ENCODE peak calls at places on chromosome 2, in four cellular contexts. One of them, this sample, is unnamed.

GRCh38 chr2:239152239-239152915 is 248.4 kb downstream of the HDAC4 start:
- DNase-seq in heart left ventricle: no peak
- DNase-seq in A549: no peak
- DNase-seq in suprapubic skin: peak
- DNase-seq in this sample: no peak

GRCh38 chr2:2832657-2833056 is 501.6 kb upstream of the MYT1L start:
- DNase-seq in A549: no peak
- DNase-seq in heart left ventricle: no peak
- DNase-seq in suprapubic skin: no peak
- DNase-seq in this sample: no peak

GRCh38 chr2:156229724-156230362 is 102.7 kb downstream of the NR4A2 start:
- DNase-seq in suprapubic skin: no peak
- DNase-seq in A549: no peak
- DNase-seq in heart left ventricle: no peak
- DNase-seq in this sample: no peak

GRCh38 chr2:218282173-218282991 is 9.9 kb downstream of the TMBIM1 start:
- DNase-seq in heart left ventricle: no peak
- DNase-seq in suprapubic skin: no peak
- DNase-seq in A549: no peak
- DNase-seq in this sample: peak

GRCh38 chr2:132651115-132652099 is 18.6 kb downstream of the LYPD1 start:
- DNase-seq in A549: peak
- DNase-seq in heart left ventricle: no peak
- DNase-seq in suprapubic skin: no peak
- DNase-seq in this sample: peak

GRCh38 chr2:3470856-3471737 is 48.2 kb downstream of the ADI1 start:
- DNase-seq in heart left ventricle: no peak
- DNase-seq in A549: no peak
- DNase-seq in suprapubic skin: no peak
- DNase-seq in this sample: no peak

GRCh38 chr2:207926133-207927076 is 98.9 kb downstream of the PLEKHM3 start:
- DNase-seq in suprapubic skin: no peak
- DNase-seq in heart left ventricle: no peak
- DNase-seq in A549: no peak
- DNase-seq in this sample: peak

GRCh38 chr2:106018141-106018540 is 176.0 kb downstream of the UXS1 start:
- DNase-seq in suprapubic skin: no peak
- DNase-seq in A549: no peak
- DNase-seq in heart left ventricle: no peak
- DNase-seq in this sample: no peak

GRCh38 chr2:137237055-137237454 is 471.7 kb downstream of the THSD7B start:
- DNase-seq in suprapubic skin: no peak
- DNase-seq in A549: no peak
- DNase-seq in heart left ventricle: no peak
- DNase-seq in this sample: no peak

GRCh38 chr2:99877963-99878362 is 264.4 kb downstream of the AFF3 start:
- DNase-seq in A549: no peak
- DNase-seq in suprapubic skin: no peak
- DNase-seq in heart left ventricle: no peak
- DNase-seq in this sample: no peak

GRCh38 chr2:120919771-120920437 is 184.2 kb downstream of the GLI2 start:
- DNase-seq in A549: no peak
- DNase-seq in suprapubic skin: no peak
- DNase-seq in heart left ventricle: peak
- DNase-seq in this sample: peak

GRCh38 chr2:145085616-145086015 is 565.7 kb upstream of the ZEB2 start:
- DNase-seq in A549: no peak
- DNase-seq in heart left ventricle: no peak
- DNase-seq in suprapubic skin: no peak
- DNase-seq in this sample: no peak

GRCh38 chr2:24971300-24971549 is 530 bp downstream of the DNAJC27 start:
- DNase-seq in A549: no peak
- DNase-seq in suprapubic skin: no peak
- DNase-seq in heart left ventricle: no peak
- DNase-seq in this sample: peak

GRCh38 chr2:51516667-51517066 is 484.7 kb upstream of the NRXN1 start:
- DNase-seq in heart left ventricle: no peak
- DNase-seq in A549: no peak
- DNase-seq in suprapubic skin: no peak
- DNase-seq in this sample: no peak

GRCh38 chr2:95380280-95380679 is 22.2 kb upstream of the FAHD2A start:
- DNase-seq in heart left ventricle: no peak
- DNase-seq in A549: no peak
- DNase-seq in suprapubic skin: peak
- DNase-seq in this sample: no peak

GRCh38 chr2:20091305-20091991 is 40.0 kb upstream of the LAPTM4A start:
- DNase-seq in A549: peak
- DNase-seq in suprapubic skin: no peak
- DNase-seq in heart left ventricle: peak
- DNase-seq in this sample: peak

GRCh38 chr2:108965540-108966299 is 23.3 kb downstream of the EDAR start:
- DNase-seq in heart left ventricle: no peak
- DNase-seq in A549: no peak
- DNase-seq in suprapubic skin: no peak
- DNase-seq in this sample: no peak

GRCh38 chr2:241379481-241380480 is 23.7 kb downstream of the FARP2 start:
- DNase-seq in A549: no peak
- DNase-seq in suprapubic skin: no peak
- DNase-seq in heart left ventricle: no peak
- DNase-seq in this sample: no peak

GRCh38 chr2:165573534-165574461 is 104.3 kb downstream of the CSRNP3 start:
- DNase-seq in heart left ventricle: peak
- DNase-seq in A549: peak
- DNase-seq in suprapubic skin: no peak
- DNase-seq in this sample: peak

GRCh38 chr2:231115651-231116050 is 9.2 kb downstream of the HTR2B start:
- DNase-seq in A549: no peak
- DNase-seq in heart left ventricle: no peak
- DNase-seq in suprapubic skin: no peak
- DNase-seq in this sample: no peak

GRCh38 chr2:67872481-67872880 is 190.3 kb downstream of the C1D start:
- DNase-seq in A549: no peak
- DNase-seq in suprapubic skin: no peak
- DNase-seq in heart left ventricle: no peak
- DNase-seq in this sample: peak

GRCh38 chr2:224063308-224063648 is 24.2 kb upstream of the SERPINE2 start:
- DNase-seq in heart left ventricle: no peak
- DNase-seq in A549: no peak
- DNase-seq in suprapubic skin: no peak
- DNase-seq in this sample: no peak

GRCh38 chr2:149259136-149259535 is 71.3 kb upstream of the LYPD6 start:
- DNase-seq in heart left ventricle: no peak
- DNase-seq in A549: no peak
- DNase-seq in suprapubic skin: no peak
- DNase-seq in this sample: no peak

GRCh38 chr2:109062558-109063325 is 66.3 kb upstream of the SH3RF3 start:
- DNase-seq in A549: no peak
- DNase-seq in suprapubic skin: peak
- DNase-seq in heart left ventricle: no peak
- DNase-seq in this sample: no peak

GRCh38 chr2:162710282-162710891 is 128.2 kb downstream of the KCNH7 start:
- DNase-seq in suprapubic skin: no peak
- DNase-seq in A549: peak
- DNase-seq in heart left ventricle: no peak
- DNase-seq in this sample: peak

GRCh38 chr2:33417093-33417492 is 59.4 kb upstream of the RASGRP3 start:
- DNase-seq in A549: peak
- DNase-seq in heart left ventricle: peak
- DNase-seq in suprapubic skin: no peak
- DNase-seq in this sample: no peak

GRCh38 chr2:133240505-133241230 is 327.6 kb downstream of the NCKAP5 start:
- DNase-seq in suprapubic skin: no peak
- DNase-seq in A549: no peak
- DNase-seq in heart left ventricle: no peak
- DNase-seq in this sample: no peak

GRCh38 chr2:17441055-17441771 is 77.0 kb downstream of the RAD51AP2 start:
- DNase-seq in heart left ventricle: no peak
- DNase-seq in suprapubic skin: no peak
- DNase-seq in A549: no peak
- DNase-seq in this sample: no peak

GRCh38 chr2:239779592-239779983 is 245.6 kb downstream of the NDUFA10 start:
- DNase-seq in suprapubic skin: peak
- DNase-seq in heart left ventricle: peak
- DNase-seq in A549: no peak
- DNase-seq in this sample: no peak

GRCh38 chr2:84958135-84959044 is 12.6 kb upstream of the KCMF1 start:
- DNase-seq in A549: peak
- DNase-seq in heart left ventricle: no peak
- DNase-seq in suprapubic skin: no peak
- DNase-seq in this sample: peak

GRCh38 chr2:1082456-1083205 is 132.0 kb downstream of the SNTG2 start:
- DNase-seq in heart left ventricle: no peak
- DNase-seq in A549: no peak
- DNase-seq in suprapubic skin: no peak
- DNase-seq in this sample: no peak

GRCh38 chr2:28694364-28694763 is 57.3 kb upstream of the PPP1CB start:
- DNase-seq in A549: no peak
- DNase-seq in suprapubic skin: no peak
- DNase-seq in heart left ventricle: no peak
- DNase-seq in this sample: no peak

GRCh38 chr2:10486601-10487079 is 38.5 kb upstream of the ODC1 start:
- DNase-seq in suprapubic skin: peak
- DNase-seq in heart left ventricle: no peak
- DNase-seq in A549: no peak
- DNase-seq in this sample: no peak

GRCh38 chr2:233121856-233122255 is 61.7 kb downstream of the INPP5D start:
- DNase-seq in suprapubic skin: no peak
- DNase-seq in A549: no peak
- DNase-seq in heart left ventricle: no peak
- DNase-seq in this sample: no peak

GRCh38 chr2:206515580-206515979 is 72.2 kb downstream of the ADAM23 start:
- DNase-seq in suprapubic skin: no peak
- DNase-seq in A549: no peak
- DNase-seq in heart left ventricle: no peak
- DNase-seq in this sample: no peak

GRCh38 chr2:140526575-140526974 is 1604.2 kb downstream of the LRP1B start:
- DNase-seq in suprapubic skin: no peak
- DNase-seq in heart left ventricle: no peak
- DNase-seq in A549: peak
- DNase-seq in this sample: no peak

GRCh38 chr2:115057473-115057872 is 615.0 kb downstream of the DPP10 start:
- DNase-seq in A549: no peak
- DNase-seq in suprapubic skin: no peak
- DNase-seq in heart left ventricle: no peak
- DNase-seq in this sample: no peak

GRCh38 chr2:20617892-20618467 is 32.9 kb downstream of the HS1BP3 start:
- DNase-seq in suprapubic skin: peak
- DNase-seq in A549: peak
- DNase-seq in heart left ventricle: peak
- DNase-seq in this sample: peak

GRCh38 chr2:190679813-190680591 is 31.1 kb downstream of the NAB1 start:
- DNase-seq in A549: peak
- DNase-seq in heart left ventricle: no peak
- DNase-seq in suprapubic skin: no peak
- DNase-seq in this sample: peak
- TF ChIP-seq POLR2A in A549: no peak
- TF ChIP-seq POLR2A in heart left ventricle: no peak
- TF ChIP-seq POLR2A in suprapubic skin: no peak
- TF ChIP-seq POLR2A in this sample: no peak

GRCh38 chr2:174776223-174776622 is 12.0 kb upstream of the CHRNA1 start:
- DNase-seq in heart left ventricle: no peak
- DNase-seq in suprapubic skin: no peak
- DNase-seq in A549: no peak
- DNase-seq in this sample: no peak

GRCh38 chr2:174773191-174773590 is 8.9 kb upstream of the CHRNA1 start:
- DNase-seq in A549: no peak
- DNase-seq in suprapubic skin: no peak
- DNase-seq in heart left ventricle: no peak
- DNase-seq in this sample: no peak

GRCh38 chr2:174776686-174777085 is 12.4 kb upstream of the CHRNA1 start:
- DNase-seq in A549: no peak
- DNase-seq in suprapubic skin: no peak
- DNase-seq in heart left ventricle: no peak
- DNase-seq in this sample: no peak

GRCh38 chr2:174775586-174775985 is 11.3 kb upstream of the CHRNA1 start:
- DNase-seq in suprapubic skin: no peak
- DNase-seq in A549: no peak
- DNase-seq in heart left ventricle: no peak
- DNase-seq in this sample: no peak

DNA sequence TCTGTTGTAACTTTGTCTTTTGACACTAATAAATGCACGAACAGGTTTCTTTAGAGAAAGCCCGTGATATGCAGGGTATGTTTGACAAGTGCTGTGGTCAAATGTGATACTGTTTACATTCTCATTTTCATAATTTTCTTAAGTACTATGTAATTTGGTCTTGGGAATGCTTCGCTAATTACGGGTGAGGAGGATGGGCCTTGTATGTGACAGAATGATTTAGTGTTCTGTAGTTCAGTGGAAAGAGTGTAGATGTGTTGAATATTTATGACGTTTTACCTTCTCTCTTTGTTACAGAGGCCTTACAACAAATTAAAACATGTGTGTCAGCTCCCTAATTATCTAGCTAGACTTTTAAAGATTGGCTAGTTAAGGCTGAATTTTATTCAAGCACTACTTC is 10.6 kb upstream of the CHRNA1 start:
- DNase-seq in heart left ventricle: no peak
- DNase-seq in suprapubic skin: no peak
- DNase-seq in A549: no peak
- DNase-seq in this sample: no peak
- TF ChIP-seq CTCF in heart left ventricle: no peak
- TF ChIP-seq CTCF in suprapubic skin: no peak
- TF ChIP-seq CTCF in A549: no peak
- TF ChIP-seq CTCF in this sample: no peak

GRCh38 chr2:98805412-98806265 is 74.7 kb upstream of the MGAT4A start:
- DNase-seq in A549: no peak
- DNase-seq in heart left ventricle: no peak
- DNase-seq in suprapubic skin: peak
- DNase-seq in this sample: peak
- TF ChIP-seq POLR2A in A549: no peak
- TF ChIP-seq POLR2A in heart left ventricle: no peak
- TF ChIP-seq POLR2A in suprapubic skin: no peak
- TF ChIP-seq POLR2A in this sample: no peak

DNA sequence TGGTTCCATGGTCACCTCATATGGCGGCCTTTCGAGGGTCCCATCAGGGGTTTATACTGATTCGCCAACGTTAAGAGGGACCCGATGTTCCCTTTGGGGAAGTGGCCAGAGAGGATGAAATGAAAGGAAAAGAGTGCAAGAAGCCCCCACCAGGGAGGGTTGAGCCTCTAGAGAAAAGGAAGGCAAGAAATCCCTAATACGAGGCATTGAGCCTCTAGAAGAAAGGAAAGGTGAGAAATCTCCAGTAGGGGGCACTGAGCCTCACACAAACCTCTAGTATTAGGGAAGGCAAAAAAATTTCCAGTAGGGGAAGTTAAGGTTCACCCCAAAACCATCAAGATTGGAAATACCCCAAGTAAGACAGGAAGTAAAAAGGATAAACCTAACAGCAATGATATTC is 9.8 kb upstream of the SAP130 start:
- DNase-seq in suprapubic skin: no peak
- DNase-seq in A549: no peak
- DNase-seq in heart left ventricle: no peak
- DNase-seq in this sample: no peak
- TF ChIP-seq CTCF in suprapubic skin: no peak
- TF ChIP-seq CTCF in A549: no peak
- TF ChIP-seq CTCF in heart left ventricle: no peak
- TF ChIP-seq CTCF in this sample: no peak

GRCh38 chr2:169877406-169877805 is 50.2 kb downstream of the UBR3 start:
- DNase-seq in A549: peak
- DNase-seq in suprapubic skin: no peak
- DNase-seq in heart left ventricle: no peak
- DNase-seq in this sample: no peak
- TF ChIP-seq POLR2A in A549: no peak
- TF ChIP-seq POLR2A in suprapubic skin: no peak
- TF ChIP-seq POLR2A in heart left ventricle: no peak
- TF ChIP-seq POLR2A in this sample: no peak